ENCODE peak calls at places on chromosomes 1 and 21, in nine cellular contexts. One of them, this sample, is unnamed.

GRCh38 chr1:117120774-117121588 is 568 bp downstream of the TRIM45 start:
- DNase-seq in adrenal gland: no peak
- DNase-seq in GM23338: peak
- DNase-seq in GM12865: no peak
- DNase-seq in HFF-Myc: no peak
- DNase-seq in fibroblast of lung: peak
- DNase-seq in ascending aorta: no peak
- DNase-seq in tibial artery: no peak
- DNase-seq in epithelial cell of esophagus: no peak
- DNase-seq in this sample: no peak

GRCh38 chr1:27864264-27864895 is 8.0 kb upstream of the THEMIS2 start:
- DNase-seq in adrenal gland: no peak
- DNase-seq in GM23338: no peak
- DNase-seq in GM12865: peak
- DNase-seq in HFF-Myc: no peak
- DNase-seq in fibroblast of lung: no peak
- DNase-seq in ascending aorta: no peak
- DNase-seq in tibial artery: no peak
- DNase-seq in epithelial cell of esophagus: peak
- DNase-seq in this sample: no peak

GRCh38 chr21:44858291-44858690 is 15.2 kb downstream of the PTTG1IP start:
- DNase-seq in adrenal gland: no peak
- DNase-seq in GM23338: no peak
- DNase-seq in GM12865: no peak
- DNase-seq in HFF-Myc: no peak
- DNase-seq in fibroblast of lung: no peak
- DNase-seq in ascending aorta: no peak
- DNase-seq in tibial artery: no peak
- DNase-seq in epithelial cell of esophagus: peak
- DNase-seq in this sample: no peak

GRCh38 chr1:91502882-91503184 is 2.2 kb downstream of the CDC7 start:
- DNase-seq in adrenal gland: no peak
- DNase-seq in GM23338: no peak
- DNase-seq in GM12865: peak
- DNase-seq in HFF-Myc: no peak
- DNase-seq in fibroblast of lung: peak
- DNase-seq in ascending aorta: no peak
- DNase-seq in tibial artery: no peak
- DNase-seq in epithelial cell of esophagus: no peak
- DNase-seq in this sample: peak

GRCh38 chr1:156502749-156503671 is 2.4 kb upstream of the MEF2D start:
- DNase-seq in adrenal gland: peak
- DNase-seq in GM23338: peak
- DNase-seq in GM12865: no peak
- DNase-seq in HFF-Myc: peak
- DNase-seq in fibroblast of lung: peak
- DNase-seq in ascending aorta: peak
- DNase-seq in tibial artery: peak
- DNase-seq in epithelial cell of esophagus: peak
- DNase-seq in this sample: peak

GRCh38 chr21:35348686-35349085 is 299.6 kb upstream of the RUNX1 start:
- DNase-seq in adrenal gland: no peak
- DNase-seq in GM23338: no peak
- DNase-seq in GM12865: no peak
- DNase-seq in HFF-Myc: no peak
- DNase-seq in fibroblast of lung: peak
- DNase-seq in ascending aorta: no peak
- DNase-seq in tibial artery: no peak
- DNase-seq in epithelial cell of esophagus: no peak
- DNase-seq in this sample: no peak

GRCh38 chr1:6491480-6491962 is at the start of gene PLEKHG5:
- DNase-seq in adrenal gland: peak
- DNase-seq in GM23338: no peak
- DNase-seq in GM12865: no peak
- DNase-seq in HFF-Myc: peak
- DNase-seq in fibroblast of lung: peak
- DNase-seq in ascending aorta: no peak
- DNase-seq in tibial artery: no peak
- DNase-seq in epithelial cell of esophagus: peak
- DNase-seq in this sample: peak

GRCh38 chr1:82565546-82565945 is 764.8 kb downstream of the ADGRL2 start:
- DNase-seq in adrenal gland: no peak
- DNase-seq in GM23338: no peak
- DNase-seq in GM12865: no peak
- DNase-seq in HFF-Myc: peak
- DNase-seq in fibroblast of lung: peak
- DNase-seq in ascending aorta: peak
- DNase-seq in tibial artery: no peak
- DNase-seq in epithelial cell of esophagus: peak
- DNase-seq in this sample: peak

GRCh38 chr1:23559136-23559984 is at the start of gene ID3:
- DNase-seq in adrenal gland: peak
- DNase-seq in GM23338: peak
- DNase-seq in GM12865: peak
- DNase-seq in HFF-Myc: peak
- DNase-seq in fibroblast of lung: peak
- DNase-seq in ascending aorta: peak
- DNase-seq in tibial artery: peak
- DNase-seq in epithelial cell of esophagus: peak
- DNase-seq in this sample: peak

GRCh38 chr21:38733973-38734546 is 71.7 kb upstream of the ETS2 start:
- DNase-seq in adrenal gland: peak
- DNase-seq in GM23338: peak
- DNase-seq in GM12865: peak
- DNase-seq in HFF-Myc: peak
- DNase-seq in fibroblast of lung: peak
- DNase-seq in ascending aorta: peak
- DNase-seq in tibial artery: peak
- DNase-seq in epithelial cell of esophagus: peak
- DNase-seq in this sample: peak

GRCh38 chr1:180168786-180169640 is 14.3 kb downstream of the QSOX1 start:
- DNase-seq in adrenal gland: peak
- DNase-seq in GM23338: peak
- DNase-seq in GM12865: peak
- DNase-seq in HFF-Myc: no peak
- DNase-seq in fibroblast of lung: no peak
- DNase-seq in ascending aorta: no peak
- DNase-seq in tibial artery: no peak
- DNase-seq in epithelial cell of esophagus: peak
- DNase-seq in this sample: no peak

GRCh38 chr1:41863683-41864082 is 55.0 kb downstream of the HIVEP3 start:
- DNase-seq in adrenal gland: no peak
- DNase-seq in GM23338: no peak
- DNase-seq in GM12865: no peak
- DNase-seq in HFF-Myc: no peak
- DNase-seq in fibroblast of lung: no peak
- DNase-seq in ascending aorta: no peak
- DNase-seq in tibial artery: no peak
- DNase-seq in epithelial cell of esophagus: no peak
- DNase-seq in this sample: no peak

GRCh38 chr1:41860771-41861170 is 58.0 kb downstream of the HIVEP3 start:
- DNase-seq in adrenal gland: no peak
- DNase-seq in GM23338: no peak
- DNase-seq in GM12865: no peak
- DNase-seq in HFF-Myc: no peak
- DNase-seq in fibroblast of lung: no peak
- DNase-seq in ascending aorta: no peak
- DNase-seq in tibial artery: no peak
- DNase-seq in epithelial cell of esophagus: no peak
- DNase-seq in this sample: no peak

GRCh38 chr1:41862411-41863221 is 56.1 kb downstream of the HIVEP3 start:
- DNase-seq in adrenal gland: no peak
- DNase-seq in GM23338: no peak
- DNase-seq in GM12865: peak
- DNase-seq in HFF-Myc: no peak
- DNase-seq in fibroblast of lung: peak
- DNase-seq in ascending aorta: no peak
- DNase-seq in tibial artery: no peak
- DNase-seq in epithelial cell of esophagus: peak
- DNase-seq in this sample: no peak

GRCh38 chr1:41860214-41860613 is 58.5 kb downstream of the HIVEP3 start:
- DNase-seq in adrenal gland: no peak
- DNase-seq in GM23338: no peak
- DNase-seq in GM12865: peak
- DNase-seq in HFF-Myc: no peak
- DNase-seq in fibroblast of lung: no peak
- DNase-seq in ascending aorta: no peak
- DNase-seq in tibial artery: no peak
- DNase-seq in epithelial cell of esophagus: no peak
- DNase-seq in this sample: no peak

GRCh38 chr1:41861509-41862410 is 57.0 kb downstream of the HIVEP3 start:
- DNase-seq in adrenal gland: no peak
- DNase-seq in GM23338: no peak
- DNase-seq in GM12865: no peak
- DNase-seq in HFF-Myc: no peak
- DNase-seq in fibroblast of lung: peak
- DNase-seq in ascending aorta: no peak
- DNase-seq in tibial artery: no peak
- DNase-seq in epithelial cell of esophagus: no peak
- DNase-seq in this sample: peak
- H3K4me3 ChIP-seq in adrenal gland: no peak
- H3K4me3 ChIP-seq in GM23338: no peak
- H3K4me3 ChIP-seq in GM12865: no peak
- H3K4me3 ChIP-seq in HFF-Myc: no peak
- H3K4me3 ChIP-seq in fibroblast of lung: no peak
- H3K4me3 ChIP-seq in ascending aorta: no peak
- H3K4me3 ChIP-seq in tibial artery: no peak
- H3K4me3 ChIP-seq in epithelial cell of esophagus: no peak
- H3K4me3 ChIP-seq in this sample: no peak

GRCh38 chr1:64240209-64240608 is 36.8 kb downstream of the UBE2U start:
- DNase-seq in adrenal gland: no peak
- DNase-seq in GM23338: no peak
- DNase-seq in GM12865: no peak
- DNase-seq in HFF-Myc: no peak
- DNase-seq in fibroblast of lung: peak
- DNase-seq in ascending aorta: no peak
- DNase-seq in tibial artery: no peak
- DNase-seq in epithelial cell of esophagus: no peak
- DNase-seq in this sample: no peak
- TF ChIP-seq CTCF in adrenal gland: no peak
- TF ChIP-seq CTCF in GM23338: peak
- TF ChIP-seq CTCF in GM12865: no peak
- TF ChIP-seq CTCF in HFF-Myc: no peak
- TF ChIP-seq CTCF in fibroblast of lung: peak
- TF ChIP-seq CTCF in ascending aorta: no peak
- TF ChIP-seq CTCF in tibial artery: no peak
- TF ChIP-seq CTCF in epithelial cell of esophagus: no peak
- TF ChIP-seq CTCF in this sample: peak

GRCh38 chr1:234726359-234726836 is 116.4 kb upstream of the IRF2BP2 start:
- DNase-seq in adrenal gland: no peak
- DNase-seq in GM23338: peak
- DNase-seq in GM12865: no peak
- DNase-seq in HFF-Myc: no peak
- DNase-seq in fibroblast of lung: no peak
- DNase-seq in ascending aorta: no peak
- DNase-seq in tibial artery: no peak
- DNase-seq in epithelial cell of esophagus: peak
- DNase-seq in this sample: no peak

GRCh38 chr1:234722267-234722704 is 112.3 kb upstream of the IRF2BP2 start:
- DNase-seq in adrenal gland: no peak
- DNase-seq in GM23338: no peak
- DNase-seq in GM12865: no peak
- DNase-seq in HFF-Myc: peak
- DNase-seq in fibroblast of lung: no peak
- DNase-seq in ascending aorta: no peak
- DNase-seq in tibial artery: no peak
- DNase-seq in epithelial cell of esophagus: no peak
- DNase-seq in this sample: no peak

GRCh38 chr1:234725177-234726132 is 115.5 kb upstream of the IRF2BP2 start:
- DNase-seq in adrenal gland: peak
- DNase-seq in GM23338: no peak
- DNase-seq in GM12865: peak
- DNase-seq in HFF-Myc: no peak
- DNase-seq in fibroblast of lung: peak
- DNase-seq in ascending aorta: peak
- DNase-seq in tibial artery: no peak
- DNase-seq in epithelial cell of esophagus: peak
- DNase-seq in this sample: no peak

GRCh38 chr1:234722904-234723588 is 113.1 kb upstream of the IRF2BP2 start:
- DNase-seq in adrenal gland: peak
- DNase-seq in GM23338: no peak
- DNase-seq in GM12865: no peak
- DNase-seq in HFF-Myc: no peak
- DNase-seq in fibroblast of lung: peak
- DNase-seq in ascending aorta: peak
- DNase-seq in tibial artery: peak
- DNase-seq in epithelial cell of esophagus: peak
- DNase-seq in this sample: peak

DNA sequence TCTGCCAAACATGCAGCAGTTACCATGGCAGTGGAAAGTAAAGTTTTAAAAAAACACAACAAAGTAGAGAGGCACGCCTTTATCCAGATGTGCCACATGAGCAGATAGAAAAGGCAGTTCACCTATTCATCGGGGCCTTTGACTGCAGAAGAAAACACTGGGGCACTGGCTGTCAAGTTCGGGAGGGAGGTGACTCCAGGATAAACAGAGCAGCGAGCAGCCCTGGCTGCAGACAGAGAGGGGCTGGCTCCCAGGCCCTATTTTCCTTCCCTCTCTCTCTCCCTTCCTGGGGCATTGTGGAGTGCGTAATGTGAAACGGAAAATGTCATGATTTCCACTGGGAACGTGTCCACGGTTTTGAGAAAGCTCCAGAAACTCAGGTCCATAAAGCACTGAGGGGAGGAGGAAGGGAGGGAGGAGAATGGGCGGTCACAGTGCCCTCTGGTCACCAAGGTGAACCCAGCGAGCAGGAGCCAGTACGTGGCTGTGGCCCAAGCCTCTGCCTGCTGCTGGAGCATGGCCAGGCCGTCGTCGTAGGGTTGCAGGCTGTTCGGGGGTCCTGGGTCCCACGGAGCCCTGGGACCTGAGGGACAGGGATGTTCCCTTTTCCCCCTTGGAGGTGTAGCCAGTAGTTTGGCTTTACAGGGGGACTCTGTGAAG is 114.7 kb upstream of the IRF2BP2 start:
- DNase-seq in adrenal gland: peak
- DNase-seq in GM23338: no peak
- DNase-seq in GM12865: no peak
- DNase-seq in HFF-Myc: no peak
- DNase-seq in fibroblast of lung: no peak
- DNase-seq in ascending aorta: peak
- DNase-seq in tibial artery: peak
- DNase-seq in epithelial cell of esophagus: no peak
- DNase-seq in this sample: peak
- H3K4me3 ChIP-seq in adrenal gland: no peak
- H3K4me3 ChIP-seq in GM23338: no peak
- H3K4me3 ChIP-seq in GM12865: peak
- H3K4me3 ChIP-seq in HFF-Myc: peak
- H3K4me3 ChIP-seq in fibroblast of lung: peak
- H3K4me3 ChIP-seq in ascending aorta: no peak
- H3K4me3 ChIP-seq in tibial artery: peak
- H3K4me3 ChIP-seq in epithelial cell of esophagus: no peak
- H3K4me3 ChIP-seq in this sample: no peak

DNA sequence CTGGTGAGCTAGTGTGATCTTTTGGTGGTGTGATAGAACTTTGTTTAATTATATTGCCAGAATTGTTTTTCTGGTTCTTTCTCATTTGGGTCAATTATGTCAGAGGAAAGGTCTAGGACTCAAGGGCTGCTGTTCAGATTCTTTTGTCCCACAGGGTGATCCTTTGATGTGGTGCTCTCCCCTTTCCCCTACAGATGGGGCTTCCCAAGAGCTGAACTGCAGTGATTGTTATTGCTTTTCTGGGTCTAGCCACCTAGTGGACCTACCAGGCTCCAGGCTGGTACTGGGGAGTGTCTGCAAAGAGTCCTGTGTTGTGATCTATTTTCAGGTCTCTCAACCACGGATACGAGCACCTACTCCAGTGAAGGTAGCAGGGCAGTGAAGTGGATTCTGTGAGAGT is 25.9 kb upstream of the CD84 start:
- DNase-seq in adrenal gland: no peak
- DNase-seq in GM23338: no peak
- DNase-seq in GM12865: peak
- DNase-seq in HFF-Myc: no peak
- DNase-seq in fibroblast of lung: no peak
- DNase-seq in ascending aorta: no peak
- DNase-seq in tibial artery: no peak
- DNase-seq in epithelial cell of esophagus: no peak
- DNase-seq in this sample: no peak
- TF ChIP-seq CTCF in adrenal gland: no peak
- TF ChIP-seq CTCF in GM23338: peak
- TF ChIP-seq CTCF in GM12865: peak
- TF ChIP-seq CTCF in HFF-Myc: no peak
- TF ChIP-seq CTCF in fibroblast of lung: no peak
- TF ChIP-seq CTCF in ascending aorta: no peak
- TF ChIP-seq CTCF in tibial artery: no peak
- TF ChIP-seq CTCF in epithelial cell of esophagus: peak
- TF ChIP-seq CTCF in this sample: no peak